ENCODE peak calls at places on chromosomes 7 and 10, in four cellular contexts. I is H1, V is K562, G is GM12878. O is an unnamed sample.

GRCh38 chr7:23474098-23474828 is 4.0 kb upstream of the IGF2BP3 start:
- DNase-seq in I (peak), V (peak), G (peak), O (peak)

GRCh38 chr7:2924866-2925840 is 81.0 kb upstream of the GNA12 start:
- DNase-seq in I (no peak), V (peak), G (no peak), O (no peak)

GRCh38 chr10:58609525-58610150 is 97.0 kb downstream of the BICC1 start:
- DNase-seq in I (no peak), V (no peak), G (no peak), O (no peak)

GRCh38 chr10:87547734-87548311 is 43.1 kb downstream of the MINPP1 start:
- DNase-seq in I (no peak), V (peak), G (no peak), O (no peak)

GRCh38 chr7:93858857-93859256 is 31.7 kb downstream of the TFPI2 start:
- DNase-seq in I (no peak), V (no peak), G (no peak), O (no peak)

GRCh38 chr10:117656385-117657367 is 114.1 kb downstream of the EMX2 start:
- DNase-seq in I (no peak), V (no peak), G (peak), O (no peak)

GRCh38 chr7:4025694-4026615 is 656.1 kb upstream of the FOXK1 start:
- DNase-seq in I (no peak), V (no peak), G (no peak), O (no peak)

GRCh38 chr7:108156897-108157605 is 26.9 kb upstream of the LAMB4 start:
- DNase-seq in I (no peak), V (no peak), G (no peak), O (no peak)

GRCh38 chr10:90968448-90969086 is 47.7 kb upstream of the ANKRD1 start:
- DNase-seq in I (no peak), V (no peak), G (no peak), O (no peak)

GRCh38 chr7:602341-603141 is 82.9 kb upstream of the PDGFA start:
- DNase-seq in I (no peak), V (peak), G (no peak), O (peak)

GRCh38 chr7:603152-603941 is 83.7 kb upstream of the PDGFA start:
- DNase-seq in I (no peak), V (peak), G (no peak), O (no peak)

GRCh38 chr7:605661-606450 is 86.2 kb upstream of the PDGFA start:
- DNase-seq in I (no peak), V (no peak), G (no peak), O (peak)

GRCh38 chr7:604884-605531 is 85.4 kb upstream of the PDGFA start:
- DNase-seq in I (no peak), V (peak), G (no peak), O (no peak)

GRCh38 chr7:604038-604883 is 84.6 kb upstream of the PDGFA start:
- DNase-seq in I (no peak), V (peak), G (peak), O (no peak)
- TF ChIP-seq HDAC6 in I (no peak), V (no peak), G (no peak), O (no peak)

GRCh38 chr7:17297243-17297642 is 1.2 kb upstream of the AHR start:
- DNase-seq in I (no peak), V (no peak), G (no peak), O (no peak)
- H3K4me2 ChIP-seq in I (no peak), V (no peak), G (peak), O (peak)

DNA sequence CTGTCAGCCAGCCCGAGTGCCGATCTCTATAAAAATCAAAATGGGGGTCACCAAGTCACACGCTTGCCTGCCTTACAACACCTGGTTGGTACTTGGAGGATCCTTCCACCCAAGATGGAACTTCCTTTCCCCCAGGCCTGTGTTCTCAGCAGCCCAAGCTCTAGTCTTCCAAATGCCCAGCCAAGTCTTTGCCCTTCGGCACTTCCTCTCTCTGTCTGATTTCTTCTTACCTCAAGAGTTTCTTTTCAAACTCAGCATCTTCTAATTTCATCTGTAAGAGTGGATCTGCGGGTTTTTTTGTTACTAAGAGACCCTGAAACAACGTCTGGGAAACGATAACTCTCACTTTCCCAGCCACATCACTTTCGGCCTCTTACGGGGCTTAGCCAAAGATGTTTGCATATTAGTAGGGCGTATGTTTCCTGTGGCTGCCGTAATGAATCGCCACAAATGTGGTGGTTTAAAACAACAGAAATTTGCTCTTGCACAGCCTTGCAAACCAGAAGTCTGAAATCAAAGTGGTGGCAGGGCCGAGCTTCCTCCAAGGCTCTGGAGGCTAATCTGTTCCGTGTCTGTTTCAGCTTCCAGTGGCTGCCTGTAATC is 219.9 kb downstream of the TCF7L2 start:
- DNase-seq in I (no peak), V (no peak), G (peak), O (no peak)
- TF ChIP-seq KDM1A in I (no peak), V (no peak), G (no peak), O (no peak)

GRCh38 chr7:32360127-32360526 is 130.1 kb downstream of the LSM5 start:
- DNase-seq in I (no peak), V (no peak), G (no peak), O (no peak)

GRCh38 chr7:32357535-32358277 is 132.5 kb downstream of the LSM5 start:
- DNase-seq in I (no peak), V (no peak), G (no peak), O (no peak)
- TF ChIP-seq HDAC6 in I (no peak), V (no peak), G (no peak), O (no peak)

GRCh38 chr7:111029141-111029572 is 61.8 kb upstream of the LRRN3 start:
- DNase-seq in I (no peak), V (no peak), G (no peak), O (peak)
- H3K4me2 ChIP-seq in I (no peak), V (no peak), G (no peak), O (peak)

GRCh38 chr10:74109452-74109851 is 41.2 kb downstream of the AP3M1 start:
- DNase-seq in I (no peak), V (no peak), G (no peak), O (no peak)

GRCh38 chr10:74111799-74112198 is 38.8 kb downstream of the AP3M1 start:
- DNase-seq in I (no peak), V (no peak), G (no peak), O (no peak)

GRCh38 chr10:74117738-74118137 is 32.9 kb downstream of the AP3M1 start:
- DNase-seq in I (no peak), V (no peak), G (peak), O (no peak)

GRCh38 chr10:74113546-74113945 is 37.1 kb downstream of the AP3M1 start:
- DNase-seq in I (no peak), V (no peak), G (no peak), O (no peak)

DNA sequence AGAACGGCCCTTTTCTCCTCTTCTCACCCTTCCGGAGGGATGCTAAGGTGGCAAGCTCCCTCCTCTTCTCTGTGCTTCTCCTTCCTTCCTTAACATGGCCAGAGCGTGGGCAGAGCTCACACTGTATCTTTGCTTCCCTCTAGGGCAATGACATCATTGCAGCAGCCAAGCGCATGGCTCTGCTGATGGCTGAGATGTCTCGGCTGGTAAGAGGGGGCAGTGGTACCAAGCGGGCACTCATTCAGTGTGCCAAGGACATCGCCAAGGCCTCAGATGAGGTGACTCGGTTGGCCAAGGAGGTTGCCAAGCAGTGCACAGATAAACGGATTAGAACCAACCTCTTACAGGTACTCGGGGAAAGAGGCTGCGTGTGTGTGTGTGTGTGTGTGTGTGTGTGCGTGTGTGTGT is 36.6 kb downstream of the AP3M1 start:
- DNase-seq in I (no peak), V (no peak), G (no peak), O (no peak)
- TF ChIP-seq KDM1A in I (no peak), V (no peak), G (no peak), O (no peak)

O was measured in HepG2.